ENCODE peak calls at places on chromosomes 6 and 20, in seven cellular contexts. One of them, this sample, is unnamed.

GRCh38 chr20:44748005-44748370 is 2.3 kb downstream of the KCNK15 start:
- DNase-seq in NCI-H1092: no peak
- DNase-seq in NCI-H2029 treated with DMSO at 0.1 percent for 48 hours: peak; percentile 48
- DNase-seq in fibroblast of pulmonary artery: no peak
- DNase-seq in amniotic stem cell: no peak
- DNase-seq in tibial artery: no peak
- DNase-seq in mesothelial cell of epicardium: no peak
- DNase-seq in this sample: no peak

GRCh38 chr6:71645299-71645698 is 241.1 kb upstream of the RIMS1 start:
- DNase-seq in NCI-H1092: no peak
- DNase-seq in NCI-H2029 treated with DMSO at 0.1 percent for 48 hours: no peak
- DNase-seq in fibroblast of pulmonary artery: no peak
- DNase-seq in amniotic stem cell: no peak
- DNase-seq in tibial artery: no peak
- DNase-seq in mesothelial cell of epicardium: no peak
- DNase-seq in this sample: no peak

GRCh38 chr6:105135056-105135455 is 44.8 kb downstream of the POPDC3 start:
- DNase-seq in NCI-H1092: no peak
- DNase-seq in NCI-H2029 treated with DMSO at 0.1 percent for 48 hours: no peak
- DNase-seq in fibroblast of pulmonary artery: peak; percentile 23
- DNase-seq in amniotic stem cell: no peak
- DNase-seq in tibial artery: no peak
- DNase-seq in mesothelial cell of epicardium: no peak
- DNase-seq in this sample: no peak

GRCh38 chr6:164108092-164108491 is 693.6 kb downstream of the QKI start:
- DNase-seq in NCI-H1092: no peak
- DNase-seq in NCI-H2029 treated with DMSO at 0.1 percent for 48 hours: no peak
- DNase-seq in fibroblast of pulmonary artery: no peak
- DNase-seq in amniotic stem cell: no peak
- DNase-seq in tibial artery: no peak
- DNase-seq in mesothelial cell of epicardium: no peak
- DNase-seq in this sample: no peak

GRCh38 chr6:57207141-57207540 is 15.0 kb downstream of the RAB23 start:
- DNase-seq in NCI-H1092: no peak
- DNase-seq in NCI-H2029 treated with DMSO at 0.1 percent for 48 hours: no peak
- DNase-seq in fibroblast of pulmonary artery: peak; percentile 43
- DNase-seq in amniotic stem cell: no peak
- DNase-seq in tibial artery: no peak
- DNase-seq in mesothelial cell of epicardium: no peak
- DNase-seq in this sample: no peak

GRCh38 chr6:97563529-97563928 is 280.5 kb upstream of the MMS22L start:
- DNase-seq in NCI-H1092: no peak
- DNase-seq in NCI-H2029 treated with DMSO at 0.1 percent for 48 hours: no peak
- DNase-seq in fibroblast of pulmonary artery: no peak
- DNase-seq in amniotic stem cell: no peak
- DNase-seq in tibial artery: no peak
- DNase-seq in mesothelial cell of epicardium: no peak
- DNase-seq in this sample: no peak

GRCh38 chr20:49452011-49452482 is 30.4 kb downstream of the KCNB1 start:
- DNase-seq in NCI-H1092: peak; percentile 58
- DNase-seq in NCI-H2029 treated with DMSO at 0.1 percent for 48 hours: no peak
- DNase-seq in fibroblast of pulmonary artery: peak; percentile 49
- DNase-seq in amniotic stem cell: no peak
- DNase-seq in tibial artery: no peak
- DNase-seq in mesothelial cell of epicardium: no peak
- DNase-seq in this sample: no peak

GRCh38 chr20:41339957-41340326 is 679 bp upstream of the LPIN3 start:
- DNase-seq in NCI-H1092: peak; percentile 20
- DNase-seq in NCI-H2029 treated with DMSO at 0.1 percent for 48 hours: peak; percentile 66
- DNase-seq in fibroblast of pulmonary artery: peak; percentile 62
- DNase-seq in amniotic stem cell: no peak
- DNase-seq in tibial artery: peak; percentile 75
- DNase-seq in mesothelial cell of epicardium: peak; percentile 95
- DNase-seq in this sample: peak; percentile 61

GRCh38 chr6:154602708-154603107 is 92.2 kb upstream of the CNKSR3 start:
- DNase-seq in NCI-H1092: no peak
- DNase-seq in NCI-H2029 treated with DMSO at 0.1 percent for 48 hours: no peak
- DNase-seq in fibroblast of pulmonary artery: no peak
- DNase-seq in amniotic stem cell: no peak
- DNase-seq in tibial artery: no peak
- DNase-seq in mesothelial cell of epicardium: no peak
- DNase-seq in this sample: no peak

GRCh38 chr6:128657181-128657580 is 136.8 kb upstream of the PTPRK start:
- DNase-seq in NCI-H1092: no peak
- DNase-seq in NCI-H2029 treated with DMSO at 0.1 percent for 48 hours: no peak
- DNase-seq in fibroblast of pulmonary artery: no peak
- DNase-seq in amniotic stem cell: no peak
- DNase-seq in tibial artery: no peak
- DNase-seq in mesothelial cell of epicardium: no peak
- DNase-seq in this sample: no peak

GRCh38 chr20:36506253-36506652 is 35.1 kb upstream of the MYL9 start:
- DNase-seq in NCI-H1092: no peak
- DNase-seq in NCI-H2029 treated with DMSO at 0.1 percent for 48 hours: no peak
- DNase-seq in fibroblast of pulmonary artery: peak; percentile 27
- DNase-seq in amniotic stem cell: no peak
- DNase-seq in tibial artery: no peak
- DNase-seq in mesothelial cell of epicardium: no peak
- DNase-seq in this sample: no peak

GRCh38 chr6:27502508-27503435 is 29.9 kb upstream of the ZNF184 start:
- DNase-seq in NCI-H1092: no peak
- DNase-seq in NCI-H2029 treated with DMSO at 0.1 percent for 48 hours: peak; percentile 49
- DNase-seq in fibroblast of pulmonary artery: peak; percentile 71
- DNase-seq in amniotic stem cell: no peak
- DNase-seq in tibial artery: peak; percentile 68
- DNase-seq in mesothelial cell of epicardium: peak; percentile 69
- DNase-seq in this sample: peak; percentile 44

GRCh38 chr6:149897015-149897697 is 757 bp downstream of the RAET1E start:
- DNase-seq in NCI-H1092: no peak
- DNase-seq in NCI-H2029 treated with DMSO at 0.1 percent for 48 hours: no peak
- DNase-seq in fibroblast of pulmonary artery: peak; percentile 93
- DNase-seq in amniotic stem cell: peak; percentile 42
- DNase-seq in tibial artery: peak; percentile 95
- DNase-seq in mesothelial cell of epicardium: no peak
- DNase-seq in this sample: no peak

GRCh38 chr6:154408906-154409500 is 52.4 kb upstream of the IPCEF1 start:
- DNase-seq in NCI-H1092: no peak
- DNase-seq in NCI-H2029 treated with DMSO at 0.1 percent for 48 hours: no peak
- DNase-seq in fibroblast of pulmonary artery: peak; percentile 52
- DNase-seq in amniotic stem cell: no peak
- DNase-seq in tibial artery: no peak
- DNase-seq in mesothelial cell of epicardium: no peak
- DNase-seq in this sample: no peak

GRCh38 chr6:162198072-162198471 is 529.5 kb downstream of the PRKN start:
- DNase-seq in NCI-H1092: no peak
- DNase-seq in NCI-H2029 treated with DMSO at 0.1 percent for 48 hours: no peak
- DNase-seq in fibroblast of pulmonary artery: no peak
- DNase-seq in amniotic stem cell: no peak
- DNase-seq in tibial artery: no peak
- DNase-seq in mesothelial cell of epicardium: no peak
- DNase-seq in this sample: no peak

GRCh38 chr20:22232923-22233322 is 351.4 kb downstream of the FOXA2 start:
- DNase-seq in NCI-H1092: no peak
- DNase-seq in NCI-H2029 treated with DMSO at 0.1 percent for 48 hours: no peak
- DNase-seq in fibroblast of pulmonary artery: no peak
- DNase-seq in amniotic stem cell: no peak
- DNase-seq in tibial artery: no peak
- DNase-seq in mesothelial cell of epicardium: no peak
- DNase-seq in this sample: no peak

GRCh38 chr6:19812512-19813119 is 24.6 kb upstream of the ID4 start:
- DNase-seq in NCI-H1092: no peak
- DNase-seq in NCI-H2029 treated with DMSO at 0.1 percent for 48 hours: no peak
- DNase-seq in fibroblast of pulmonary artery: peak; percentile 81
- DNase-seq in amniotic stem cell: no peak
- DNase-seq in tibial artery: no peak
- DNase-seq in mesothelial cell of epicardium: no peak
- DNase-seq in this sample: no peak

GRCh38 chr6:20092071-20092566 is 120.2 kb downstream of the MBOAT1 start:
- DNase-seq in NCI-H1092: peak; percentile 14
- DNase-seq in NCI-H2029 treated with DMSO at 0.1 percent for 48 hours: peak; percentile 83
- DNase-seq in fibroblast of pulmonary artery: peak; percentile 73
- DNase-seq in amniotic stem cell: no peak
- DNase-seq in tibial artery: no peak
- DNase-seq in mesothelial cell of epicardium: no peak
- DNase-seq in this sample: no peak

GRCh38 chr6:3328145-3328544 is 69.4 kb downstream of the PSMG4 start:
- DNase-seq in NCI-H1092: no peak
- DNase-seq in NCI-H2029 treated with DMSO at 0.1 percent for 48 hours: no peak
- DNase-seq in fibroblast of pulmonary artery: peak; percentile 55
- DNase-seq in amniotic stem cell: no peak
- DNase-seq in tibial artery: no peak
- DNase-seq in mesothelial cell of epicardium: no peak
- DNase-seq in this sample: no peak

GRCh38 chr6:66183982-66184555 is 477.0 kb upstream of the EYS start:
- DNase-seq in NCI-H1092: no peak
- DNase-seq in NCI-H2029 treated with DMSO at 0.1 percent for 48 hours: no peak
- DNase-seq in fibroblast of pulmonary artery: no peak
- DNase-seq in amniotic stem cell: no peak
- DNase-seq in tibial artery: no peak
- DNase-seq in mesothelial cell of epicardium: no peak
- DNase-seq in this sample: no peak